ENCODE peak calls at places on chromosomes 4 and X, in four cellular contexts. Y, W, N and S are unnamed samples.

GRCh38 chr4:85151349-85151748 is 184.9 kb upstream of the WDFY3 start:
- DNase-seq in Y (no peak), W (no peak), N (no peak), S (no peak)

GRCh38 chr4:31674313-31674947 is 954.3 kb downstream of the PCDH7 start:
- DNase-seq in Y (no peak), W (no peak), N (no peak), S (peak; percentile 16)

GRCh38 chrX:148984238-148984637 is 483.8 kb downstream of the AFF2 start:
- DNase-seq in Y (no peak), W (no peak), N (no peak), S (no peak)

GRCh38 chr4:73676881-73677323 is 56.7 kb upstream of the RASSF6 start:
- DNase-seq in Y (no peak), W (no peak), N (no peak), S (no peak)

GRCh38 chr4:24802648-24803047 is 7.3 kb downstream of the SOD3 start:
- DNase-seq in Y (no peak), W (no peak), N (no peak), S (no peak)

GRCh38 chr4:136847881-136848621 is 684.2 kb downstream of the PCDH18 start:
- DNase-seq in Y (no peak), W (no peak), N (no peak), S (no peak)

GRCh38 chr4:184250795-184251679 is 33.4 kb upstream of the ENPP6 start:
- DNase-seq in Y (no peak), W (no peak), N (no peak), S (peak; percentile 20)

GRCh38 chr4:77881460-77882295 is 19.0 kb downstream of the MRPL1 start:
- DNase-seq in Y (no peak), W (no peak), N (no peak), S (peak; percentile 29)

GRCh38 chr4:141406237-141406636 is 185.5 kb downstream of the ZNF330 start:
- DNase-seq in Y (no peak), W (no peak), N (no peak), S (no peak)

GRCh38 chr4:138677651-138678202 is 337.9 kb upstream of the NOCT start:
- DNase-seq in Y (no peak), W (no peak), N (no peak), S (no peak)

GRCh38 chr4:1297023-1297395 is 7.3 kb downstream of the MAEA start:
- DNase-seq in Y (no peak), W (no peak), N (no peak), S (no peak)

GRCh38 chrX:72714471-72714916 is 388 bp upstream of the PHKA1 start:
- DNase-seq in Y (peak; percentile 57), W (peak; percentile 68), N (no peak), S (peak; percentile 37)

GRCh38 chrX:43595931-43596330 is 60.2 kb upstream of the MAOA start:
- DNase-seq in Y (no peak), W (no peak), N (no peak), S (no peak)

GRCh38 chrX:43589735-43590515 is 66.2 kb upstream of the MAOA start:
- DNase-seq in Y (no peak), W (no peak), N (no peak), S (no peak)

GRCh38 chrX:43586855-43587254 is 69.2 kb upstream of the MAOA start:
- DNase-seq in Y (no peak), W (no peak), N (no peak), S (no peak)

GRCh38 chrX:43592597-43592996 is 63.5 kb upstream of the MAOA start:
- DNase-seq in Y (no peak), W (no peak), N (no peak), S (no peak)
- TF ChIP-seq CTCF in Y (no peak), W (no peak), N (no peak), S (no peak)

GRCh38 chr4:182223708-182224107 is 19.5 kb upstream of the TENM3 start:
- DNase-seq in Y (no peak), W (no peak), N (no peak), S (no peak)

GRCh38 chr4:182227611-182228010 is 15.6 kb upstream of the TENM3 start:
- DNase-seq in Y (no peak), W (no peak), N (no peak), S (no peak)

GRCh38 chr4:182222766-182223165 is 20.4 kb upstream of the TENM3 start:
- DNase-seq in Y (no peak), W (no peak), N (no peak), S (no peak)

GRCh38 chr4:182224192-182224850 is 18.9 kb upstream of the TENM3 start:
- DNase-seq in Y (no peak), W (no peak), N (no peak), S (no peak)

DNA sequence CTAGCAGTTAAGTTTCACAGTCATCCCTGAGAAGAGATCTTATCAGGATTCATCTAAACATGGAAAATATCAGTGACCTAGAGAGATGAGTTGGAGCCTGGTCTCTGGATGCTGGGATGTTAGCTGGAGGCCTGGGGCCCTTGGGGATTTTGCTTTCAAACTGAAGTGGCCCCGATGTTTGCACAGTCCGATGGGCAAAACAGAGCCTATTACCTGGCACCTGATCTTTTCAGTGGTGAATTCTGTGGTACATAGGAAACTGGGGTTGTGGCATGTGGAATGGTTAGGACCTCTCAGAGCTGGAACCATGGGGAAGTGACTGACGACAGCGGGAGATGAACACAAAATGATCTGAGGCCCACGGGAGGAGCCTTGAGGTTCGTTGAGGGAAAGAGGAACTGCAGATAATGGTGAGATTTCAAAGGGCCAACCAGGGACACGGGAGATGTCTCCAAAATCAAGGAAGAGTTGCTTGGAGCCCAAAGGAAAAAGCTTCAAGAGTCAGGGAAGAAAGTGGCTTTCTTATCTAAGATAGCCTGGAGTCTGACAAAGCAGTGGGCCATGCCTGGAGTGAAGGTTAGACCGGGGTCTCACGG is 17.8 kb upstream of the TENM3 start:
- DNase-seq in Y (no peak), W (no peak), N (no peak), S (no peak)
- TF ChIP-seq CTCF in Y (no peak), W (no peak), N (no peak), S (no peak)

DNA sequence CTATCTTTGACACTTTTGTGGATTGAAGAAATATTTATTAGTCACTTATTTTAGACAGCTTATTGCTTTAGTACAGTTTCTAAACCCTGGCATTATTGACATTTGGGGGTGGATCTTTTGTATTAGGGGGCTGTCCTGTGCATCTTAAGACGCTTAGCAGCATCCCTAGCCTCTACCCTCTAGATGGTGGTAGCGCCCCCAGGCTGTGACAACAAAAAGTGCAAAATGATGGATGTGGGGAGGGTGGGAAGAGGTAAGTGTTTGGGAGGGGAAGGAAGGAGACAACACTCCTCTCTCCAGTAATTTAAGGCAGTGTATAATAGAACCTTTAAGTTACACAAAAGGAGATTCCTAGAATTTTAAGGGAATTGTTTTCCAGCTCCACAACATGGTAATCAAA is 1210.6 kb downstream of the C4orf33 start:
- DNase-seq in Y (no peak), W (no peak), N (no peak), S (no peak)
- TF ChIP-seq CTCF in Y (no peak), W (no peak), N (no peak), S (peak; percentile 32)

DNA sequence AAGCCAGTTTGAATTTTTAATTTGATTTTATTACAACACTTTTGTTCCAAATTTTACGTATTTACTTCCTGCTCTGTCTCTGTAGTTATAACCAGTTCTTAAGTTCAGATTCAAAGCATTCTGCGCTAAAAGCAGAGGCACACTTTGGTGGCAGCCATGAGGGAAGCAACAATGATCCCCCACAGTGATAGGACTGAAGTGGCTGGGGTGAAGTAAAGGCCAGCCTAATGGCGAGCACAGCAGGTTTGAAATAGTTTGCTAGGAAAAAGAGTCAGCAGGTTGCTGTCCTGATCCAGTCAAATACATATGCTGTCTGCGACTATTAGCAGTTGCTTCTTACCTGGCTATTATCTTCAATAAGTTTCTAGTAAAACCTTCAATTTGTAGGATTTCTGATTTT is 176.3 kb downstream of the RPA4 start:
- DNase-seq in Y (no peak), W (no peak), N (no peak), S (no peak)
- TF ChIP-seq CTCF in Y (no peak), W (no peak), N (no peak), S (no peak)

DNA sequence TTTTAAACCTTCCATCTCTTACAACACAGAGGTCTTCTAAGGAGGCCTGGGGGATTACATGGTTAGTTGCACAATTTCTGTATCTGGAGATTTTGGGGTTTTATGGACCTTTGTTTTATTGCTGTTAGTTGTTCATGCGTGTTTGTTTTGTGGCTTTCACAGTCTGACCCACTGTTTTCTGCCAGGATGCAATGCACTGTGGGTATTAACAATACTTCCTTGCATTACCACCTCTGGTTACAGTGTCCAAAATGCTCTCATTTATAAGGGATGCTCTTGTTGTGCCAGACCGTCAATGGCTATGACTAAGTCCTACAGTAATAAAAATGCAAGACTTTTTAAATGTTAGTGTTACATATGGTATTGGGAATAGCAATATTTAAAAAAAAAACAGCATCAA is 730.2 kb downstream of the KCTD8 start:
- DNase-seq in Y (no peak), W (no peak), N (no peak), S (no peak)
- TF ChIP-seq CTCF in Y (no peak), W (no peak), N (no peak), S (no peak)

GRCh38 chrX:152641256-152641875 is 3.7 kb downstream of the GABRQ start:
- DNase-seq in Y (no peak), W (no peak), N (no peak), S (no peak)

GRCh38 chrX:152640039-152640818 is 2.5 kb downstream of the GABRQ start:
- DNase-seq in Y (no peak), W (no peak), N (no peak), S (peak; percentile 23)

GRCh38 chrX:152642931-152643525 is 5.3 kb downstream of the GABRQ start:
- DNase-seq in Y (no peak), W (no peak), N (no peak), S (no peak)

GRCh38 chrX:152639426-152639825 is 1.7 kb downstream of the GABRQ start:
- DNase-seq in Y (no peak), W (no peak), N (no peak), S (no peak)

DNA sequence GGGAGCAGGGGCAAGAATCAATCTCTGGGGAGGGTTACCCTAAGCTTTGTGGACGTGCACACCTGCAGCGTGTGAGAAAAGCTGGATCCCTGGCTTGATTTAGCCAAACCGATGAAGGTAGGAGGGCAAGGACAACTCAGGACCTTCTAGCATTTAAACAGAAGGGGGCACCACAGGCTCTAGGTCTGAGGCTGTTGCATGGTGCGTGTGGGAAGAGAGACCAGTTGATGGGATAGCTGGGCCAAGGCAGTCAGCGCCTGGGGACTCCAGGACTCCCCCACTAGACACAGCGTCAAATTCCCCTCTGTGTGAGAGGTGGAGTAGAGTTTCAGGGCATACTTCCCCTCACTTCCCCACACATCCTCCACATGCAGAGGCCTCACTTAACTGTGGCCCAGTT is 4.3 kb downstream of the GABRQ start:
- DNase-seq in Y (no peak), W (no peak), N (no peak), S (no peak)
- TF ChIP-seq CTCF in Y (no peak), W (no peak), N (no peak), S (peak; percentile 23)